ENCODE peak calls at places on chromosomes 7 and 10, in seven cellular contexts. One of them, this sample, is unnamed.

GRCh38 chr10:44473146-44473545 is 88.2 kb upstream of the CXCL12 start:
- DNase-seq in tibial artery: no peak
- DNase-seq in Peyer's patch: no peak
- DNase-seq in PC-9: no peak
- DNase-seq in coronary artery: no peak
- DNase-seq in spleen: no peak
- DNase-seq in WERI-Rb-1: no peak
- DNase-seq in this sample: no peak

GRCh38 chr7:20651960-20652544 is 36.6 kb downstream of the ABCB5 start:
- DNase-seq in coronary artery: no peak
- DNase-seq in spleen: no peak
- DNase-seq in Peyer's patch: no peak
- DNase-seq in WERI-Rb-1: no peak
- DNase-seq in tibial artery: no peak
- DNase-seq in PC-9: no peak
- DNase-seq in this sample: peak; percentile 33

GRCh38 chr7:96664793-96665192 is 44.9 kb downstream of the SEM1 start:
- DNase-seq in spleen: no peak
- DNase-seq in coronary artery: no peak
- DNase-seq in tibial artery: no peak
- DNase-seq in PC-9: no peak
- DNase-seq in WERI-Rb-1: no peak
- DNase-seq in Peyer's patch: no peak
- DNase-seq in this sample: no peak

GRCh38 chr7:47291461-47292051 is 290.4 kb downstream of the TNS3 start:
- DNase-seq in coronary artery: no peak
- DNase-seq in spleen: no peak
- DNase-seq in PC-9: peak; percentile 44
- DNase-seq in WERI-Rb-1: no peak
- DNase-seq in Peyer's patch: no peak
- DNase-seq in tibial artery: peak; percentile 64
- DNase-seq in this sample: peak; percentile 94

GRCh38 chr7:5634107-5634950 is 147.1 kb downstream of the RNF216 start:
- DNase-seq in PC-9: no peak
- DNase-seq in tibial artery: peak; percentile 79
- DNase-seq in WERI-Rb-1: peak; percentile 97
- DNase-seq in coronary artery: no peak
- DNase-seq in Peyer's patch: no peak
- DNase-seq in spleen: peak; percentile 80
- DNase-seq in this sample: no peak

GRCh38 chr10:130108934-130109604 is 1.6 kb downstream of the C10orf143 start:
- DNase-seq in WERI-Rb-1: no peak
- DNase-seq in coronary artery: no peak
- DNase-seq in spleen: no peak
- DNase-seq in Peyer's patch: no peak
- DNase-seq in tibial artery: no peak
- DNase-seq in PC-9: no peak
- DNase-seq in this sample: no peak

GRCh38 chr7:55048221-55048859 is 29.5 kb downstream of the EGFR start:
- DNase-seq in tibial artery: no peak
- DNase-seq in WERI-Rb-1: no peak
- DNase-seq in coronary artery: no peak
- DNase-seq in Peyer's patch: no peak
- DNase-seq in spleen: no peak
- DNase-seq in PC-9: no peak
- DNase-seq in this sample: no peak

GRCh38 chr7:148803094-148803493 is 81.0 kb downstream of the EZH2 start:
- DNase-seq in spleen: no peak
- DNase-seq in coronary artery: no peak
- DNase-seq in tibial artery: no peak
- DNase-seq in WERI-Rb-1: no peak
- DNase-seq in Peyer's patch: no peak
- DNase-seq in PC-9: no peak
- DNase-seq in this sample: no peak

GRCh38 chr10:112658900-112659328 is 211.9 kb downstream of the VTI1A start:
- DNase-seq in WERI-Rb-1: no peak
- DNase-seq in Peyer's patch: no peak
- DNase-seq in tibial artery: no peak
- DNase-seq in PC-9: no peak
- DNase-seq in coronary artery: no peak
- DNase-seq in spleen: no peak
- DNase-seq in this sample: peak; percentile 60

GRCh38 chr7:98251251-98251843 is 685 bp downstream of the TECPR1 start:
- DNase-seq in PC-9: no peak
- DNase-seq in Peyer's patch: peak; percentile 85
- DNase-seq in WERI-Rb-1: peak; percentile 95
- DNase-seq in spleen: peak; percentile 88
- DNase-seq in tibial artery: peak; percentile 30
- DNase-seq in coronary artery: no peak
- DNase-seq in this sample: no peak

GRCh38 chr7:246451-246850 is 43.5 kb upstream of the FOXL3 start:
- DNase-seq in spleen: no peak
- DNase-seq in WERI-Rb-1: no peak
- DNase-seq in coronary artery: no peak
- DNase-seq in PC-9: no peak
- DNase-seq in Peyer's patch: no peak
- DNase-seq in tibial artery: no peak
- DNase-seq in this sample: no peak

GRCh38 chr7:143390773-143391114 is 9.6 kb downstream of the ZYX start:
- DNase-seq in coronary artery: no peak
- DNase-seq in spleen: no peak
- DNase-seq in Peyer's patch: no peak
- DNase-seq in tibial artery: no peak
- DNase-seq in PC-9: no peak
- DNase-seq in WERI-Rb-1: no peak
- DNase-seq in this sample: no peak

GRCh38 chr7:127252736-127253288 is at the start of gene GRM8:
- DNase-seq in tibial artery: peak; percentile 41
- DNase-seq in PC-9: peak; percentile 16
- DNase-seq in Peyer's patch: peak; percentile 50
- DNase-seq in spleen: peak; percentile 80
- DNase-seq in coronary artery: no peak
- DNase-seq in WERI-Rb-1: peak; percentile 54
- DNase-seq in this sample: peak; percentile 36

GRCh38 chr10:17428616-17429097 is 25.7 kb downstream of the ST8SIA6 start:
- DNase-seq in spleen: peak; percentile 77
- DNase-seq in Peyer's patch: no peak
- DNase-seq in coronary artery: no peak
- DNase-seq in WERI-Rb-1: no peak
- DNase-seq in PC-9: no peak
- DNase-seq in tibial artery: no peak
- DNase-seq in this sample: no peak

GRCh38 chr7:96380111-96380512 is 58.2 kb upstream of the SLC25A13 start:
- DNase-seq in WERI-Rb-1: no peak
- DNase-seq in coronary artery: no peak
- DNase-seq in PC-9: no peak
- DNase-seq in spleen: no peak
- DNase-seq in tibial artery: no peak
- DNase-seq in Peyer's patch: no peak
- DNase-seq in this sample: no peak

GRCh38 chr7:82109288-82109687 is 334.3 kb downstream of the CACNA2D1 start:
- DNase-seq in PC-9: no peak
- DNase-seq in WERI-Rb-1: no peak
- DNase-seq in tibial artery: no peak
- DNase-seq in Peyer's patch: no peak
- DNase-seq in spleen: no peak
- DNase-seq in coronary artery: no peak
- DNase-seq in this sample: peak; percentile 10

GRCh38 chr7:82110146-82110823 is 333.3 kb downstream of the CACNA2D1 start:
- DNase-seq in Peyer's patch: no peak
- DNase-seq in spleen: no peak
- DNase-seq in tibial artery: no peak
- DNase-seq in coronary artery: no peak
- DNase-seq in WERI-Rb-1: no peak
- DNase-seq in PC-9: no peak
- DNase-seq in this sample: no peak

GRCh38 chr7:82114237-82114636 is 329.3 kb downstream of the CACNA2D1 start:
- DNase-seq in coronary artery: no peak
- DNase-seq in WERI-Rb-1: no peak
- DNase-seq in Peyer's patch: no peak
- DNase-seq in PC-9: no peak
- DNase-seq in spleen: no peak
- DNase-seq in tibial artery: no peak
- DNase-seq in this sample: no peak
- TF ChIP-seq CTCF in coronary artery: no peak
- TF ChIP-seq CTCF in WERI-Rb-1: no peak
- TF ChIP-seq CTCF in Peyer's patch: no peak
- TF ChIP-seq CTCF in PC-9: no peak
- TF ChIP-seq CTCF in spleen: no peak
- TF ChIP-seq CTCF in tibial artery: no peak
- TF ChIP-seq CTCF in this sample: no peak

GRCh38 chr7:25861704-25862253 is 290.2 kb upstream of the NFE2L3 start:
- DNase-seq in Peyer's patch: no peak
- DNase-seq in spleen: no peak
- DNase-seq in tibial artery: no peak
- DNase-seq in PC-9: no peak
- DNase-seq in coronary artery: no peak
- DNase-seq in WERI-Rb-1: no peak
- DNase-seq in this sample: no peak
- H3K27ac ChIP-seq in Peyer's patch: no peak overlapping the region
- H3K27ac ChIP-seq in spleen: no peak overlapping the region
- H3K27ac ChIP-seq in tibial artery: no peak overlapping the region
- H3K27ac ChIP-seq in PC-9: no peak overlapping the region
- H3K27ac ChIP-seq in coronary artery: no peak overlapping the region
- H3K27ac ChIP-seq in WERI-Rb-1: peak overlapping the region; percentile 96
- H3K27ac ChIP-seq in this sample: no peak overlapping the region

DNA sequence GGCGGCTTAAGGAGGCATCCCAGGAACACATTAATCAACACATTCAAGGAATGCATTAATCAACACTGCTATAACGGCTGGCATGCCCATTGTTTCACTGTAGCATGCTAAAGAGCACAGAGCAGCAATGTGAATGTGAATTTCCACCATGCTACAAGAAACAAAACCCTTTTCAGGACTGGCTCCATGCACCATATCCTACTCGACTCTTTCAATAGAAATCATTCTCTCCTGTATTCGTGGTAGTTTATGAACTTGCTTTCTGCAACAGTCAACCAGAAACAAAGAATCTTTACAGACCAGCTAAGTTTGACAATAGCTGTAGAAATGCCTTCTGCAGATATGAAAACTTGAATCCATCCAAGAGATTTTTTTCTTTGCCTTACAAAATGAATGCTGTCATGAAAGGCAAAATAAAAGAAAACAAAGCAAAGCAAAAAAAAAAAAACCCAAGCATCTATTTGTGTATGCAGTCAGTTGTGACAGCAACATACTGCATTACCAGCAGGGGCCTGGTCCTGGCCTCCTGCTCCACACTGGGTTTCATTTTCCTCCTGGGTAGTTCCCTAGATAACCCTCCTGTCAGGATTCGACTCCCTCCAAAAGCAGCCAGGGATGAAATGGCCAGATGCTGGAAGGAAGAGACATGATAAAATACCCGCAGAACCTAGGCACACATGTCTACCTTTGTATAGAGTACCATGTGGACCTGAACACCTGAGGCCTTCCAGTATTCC is 148.8 kb downstream of the NRCAM start:
- DNase-seq in coronary artery: no peak
- DNase-seq in spleen: no peak
- DNase-seq in WERI-Rb-1: no peak
- DNase-seq in Peyer's patch: no peak
- DNase-seq in PC-9: no peak
- DNase-seq in tibial artery: no peak
- DNase-seq in this sample: no peak
- TF ChIP-seq CTCF in coronary artery: no peak
- TF ChIP-seq CTCF in spleen: no peak
- TF ChIP-seq CTCF in WERI-Rb-1: no peak
- TF ChIP-seq CTCF in Peyer's patch: no peak
- TF ChIP-seq CTCF in PC-9: no peak
- TF ChIP-seq CTCF in tibial artery: no peak
- TF ChIP-seq CTCF in this sample: no peak

DNA sequence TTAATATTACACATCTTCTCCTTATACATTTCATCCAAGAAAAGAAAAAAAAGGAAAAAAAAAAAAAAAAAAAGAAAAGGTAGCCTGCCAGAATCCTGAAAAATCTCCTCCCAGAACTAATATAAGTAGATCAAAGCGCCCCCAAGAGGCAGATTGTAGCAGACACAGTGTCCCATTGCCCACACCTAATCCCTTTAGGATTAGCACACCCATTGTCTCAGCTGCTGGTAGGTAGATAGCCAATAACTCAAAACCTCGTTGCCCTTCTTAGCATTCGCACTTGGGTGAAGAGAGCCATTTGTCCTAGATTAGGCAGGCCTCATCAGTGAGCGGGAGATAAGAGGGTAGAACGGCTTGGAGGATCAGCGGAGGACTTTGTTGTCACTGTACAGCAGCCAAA is 100.2 kb upstream of the SORCS1 start:
- DNase-seq in coronary artery: no peak
- DNase-seq in Peyer's patch: no peak
- DNase-seq in spleen: no peak
- DNase-seq in tibial artery: no peak
- DNase-seq in PC-9: no peak
- DNase-seq in WERI-Rb-1: peak; percentile 85
- DNase-seq in this sample: no peak
- H3K27ac ChIP-seq in coronary artery: no peak overlapping the region
- H3K27ac ChIP-seq in Peyer's patch: no peak overlapping the region
- H3K27ac ChIP-seq in spleen: no peak overlapping the region
- H3K27ac ChIP-seq in tibial artery: no peak overlapping the region
- H3K27ac ChIP-seq in PC-9: no peak overlapping the region
- H3K27ac ChIP-seq in WERI-Rb-1: no peak overlapping the region
- H3K27ac ChIP-seq in this sample: no peak overlapping the region

DNA sequence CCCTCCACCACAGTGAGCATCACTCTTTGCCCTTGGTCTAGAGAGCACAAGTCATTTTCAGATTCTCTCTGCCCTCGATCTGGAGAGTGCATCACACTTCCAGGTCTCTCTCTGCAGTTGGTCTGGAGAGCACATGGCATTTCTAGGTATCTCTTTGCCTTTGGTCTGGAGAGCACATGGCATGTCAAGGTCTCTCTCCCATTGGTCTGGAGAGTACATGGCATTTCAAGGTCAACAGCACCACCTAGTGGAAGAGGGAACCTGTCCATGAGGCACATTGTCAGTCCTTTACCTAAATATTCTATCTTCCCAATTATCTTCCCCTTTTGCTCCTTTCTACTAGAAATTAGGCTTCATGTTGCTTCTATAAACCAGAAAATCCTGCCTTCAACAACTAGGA is 1139.4 kb downstream of the XPNPEP1 start:
- DNase-seq in Peyer's patch: no peak
- DNase-seq in spleen: no peak
- DNase-seq in coronary artery: no peak
- DNase-seq in PC-9: peak; percentile 0
- DNase-seq in tibial artery: no peak
- DNase-seq in WERI-Rb-1: peak; percentile 78
- DNase-seq in this sample: no peak
- TF ChIP-seq CTCF in Peyer's patch: no peak
- TF ChIP-seq CTCF in spleen: peak; percentile 31
- TF ChIP-seq CTCF in coronary artery: no peak
- TF ChIP-seq CTCF in PC-9: peak; percentile 61
- TF ChIP-seq CTCF in tibial artery: no peak
- TF ChIP-seq CTCF in WERI-Rb-1: peak; percentile 77
- TF ChIP-seq CTCF in this sample: no peak

This sample was measured in RWPE1.